ENCODE peak calls at places on chromosomes 2 and 18, in seven cellular contexts. A, H, I, E, G, P and Q are unnamed samples.

GRCh38 chr18:46916551-46917107 is 678 bp downstream of the PIAS2 start:
- DNase-seq in A (peak), H (no peak), I (no peak), E (peak), G (peak), P (no peak), Q (peak)

GRCh38 chr2:20480913-20481312 is 34.0 kb downstream of the RHOB start:
- DNase-seq in A (no peak), H (no peak), I (no peak), E (no peak), G (no peak), P (no peak), Q (no peak)

GRCh38 chr2:45826889-45827635 is 175.6 kb downstream of the PRKCE start:
- DNase-seq in A (no peak), H (peak), I (peak), E (peak), G (peak), P (no peak), Q (no peak)

GRCh38 chr2:170425291-170425751 is 247.4 kb downstream of the MYO3B start:
- DNase-seq in A (no peak), H (no peak), I (no peak), E (peak), G (no peak), P (no peak), Q (no peak)

GRCh38 chr2:29703336-29703735 is 218.1 kb downstream of the ALK start:
- DNase-seq in A (no peak), H (no peak), I (no peak), E (no peak), G (no peak), P (no peak), Q (no peak)

GRCh38 chr2:63613391-63613901 is 24.7 kb downstream of the MDH1 start:
- DNase-seq in A (no peak), H (no peak), I (no peak), E (peak), G (no peak), P (no peak), Q (no peak)

GRCh38 chr2:181218271-181218935 is 238.0 kb downstream of the UBE2E3 start:
- DNase-seq in A (no peak), H (no peak), I (no peak), E (no peak), G (no peak), P (no peak), Q (no peak)

GRCh38 chr2:31411771-31412170 is 2.8 kb downstream of the XDH start:
- DNase-seq in A (no peak), H (no peak), I (no peak), E (no peak), G (no peak), P (no peak), Q (no peak)

GRCh38 chr2:39356922-39357639 is 80.0 kb downstream of the MAP4K3 start:
- DNase-seq in A (no peak), H (no peak), I (no peak), E (no peak), G (no peak), P (no peak), Q (no peak)

GRCh38 chr18:80253871-80254492 is 6.7 kb upstream of the PARD6G start:
- DNase-seq in A (peak), H (no peak), I (peak), E (no peak), G (no peak), P (no peak), Q (no peak)

GRCh38 chr2:43676322-43677050 is at the start of gene C1GALT1C1L:
- DNase-seq in A (no peak), H (peak), I (peak), E (peak), G (peak), P (no peak), Q (no peak)

GRCh38 chr2:137944714-137945113 is 19.6 kb upstream of the HNMT start:
- DNase-seq in A (no peak), H (no peak), I (no peak), E (no peak), G (no peak), P (no peak), Q (no peak)

GRCh38 chr2:171086352-171087290 is 74.1 kb downstream of the TLK1 start:
- DNase-seq in A (peak), H (no peak), I (no peak), E (peak), G (peak), P (peak), Q (peak)

GRCh38 chr18:45920367-45920766 is 46.8 kb downstream of the EPG5 start:
- DNase-seq in A (no peak), H (peak), I (peak), E (peak), G (peak), P (no peak), Q (no peak)

GRCh38 chr18:7954229-7954628 is 387.1 kb downstream of the PTPRM start:
- DNase-seq in A (no peak), H (no peak), I (no peak), E (peak), G (peak), P (no peak), Q (no peak)

GRCh38 chr2:234955971-234956509 is 4.2 kb downstream of the SH3BP4 start:
- DNase-seq in A (no peak), H (no peak), I (no peak), E (no peak), G (no peak), P (no peak), Q (no peak)

GRCh38 chr2:234952270-234953115 is 676 bp downstream of the SH3BP4 start:
- DNase-seq in A (no peak), H (no peak), I (no peak), E (no peak), G (no peak), P (no peak), Q (no peak)

GRCh38 chr2:234953116-234954031 is 1.6 kb downstream of the SH3BP4 start:
- DNase-seq in A (no peak), H (no peak), I (no peak), E (peak), G (no peak), P (no peak), Q (no peak)

GRCh38 chr2:234955091-234955511 is 3.3 kb downstream of the SH3BP4 start:
- DNase-seq in A (no peak), H (no peak), I (no peak), E (no peak), G (no peak), P (no peak), Q (no peak)

GRCh38 chr2:234954551-234954992 is 2.8 kb downstream of the SH3BP4 start:
- DNase-seq in A (no peak), H (no peak), I (no peak), E (peak), G (no peak), P (no peak), Q (no peak)
- H3K4me3 ChIP-seq in A (no peak), H (no peak), I (no peak), E (peak), G (peak), P (peak), Q (no peak)

GRCh38 chr18:55475467-55475866 is 112.5 kb downstream of the TCF4 start:
- DNase-seq in A (no peak), H (no peak), I (no peak), E (no peak), G (no peak), P (no peak), Q (no peak)

GRCh38 chr18:55475916-55476315 is 112.1 kb downstream of the TCF4 start:
- DNase-seq in A (no peak), H (no peak), I (no peak), E (no peak), G (no peak), P (no peak), Q (no peak)

GRCh38 chr18:55479656-55480420 is 108.2 kb downstream of the TCF4 start:
- DNase-seq in A (no peak), H (no peak), I (no peak), E (no peak), G (no peak), P (no peak), Q (no peak)

GRCh38 chr18:55477537-55478300 is 110.3 kb downstream of the TCF4 start:
- DNase-seq in A (peak), H (no peak), I (no peak), E (peak), G (no peak), P (no peak), Q (peak)

DNA sequence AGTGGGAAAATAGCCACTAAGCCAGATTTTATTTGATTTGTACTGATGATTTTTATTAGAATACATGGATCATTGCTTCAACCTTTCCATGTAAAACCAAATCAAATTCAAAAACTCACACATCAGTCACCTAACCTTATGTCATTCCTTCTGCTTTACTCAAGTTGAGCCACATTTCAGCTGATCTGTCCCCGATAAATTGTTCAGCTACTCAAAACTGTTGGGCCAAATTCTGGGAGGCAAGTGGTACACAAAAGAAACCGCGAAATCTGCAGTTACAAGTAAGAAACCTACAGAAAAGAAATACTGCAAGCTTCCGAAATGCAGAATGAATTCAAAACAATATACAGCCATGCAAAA is 109.7 kb downstream of the TCF4 start:
- DNase-seq in A (no peak), H (no peak), I (no peak), E (peak), G (no peak), P (no peak), Q (no peak)
- H3K4me3 ChIP-seq in A (peak), H (no peak), I (no peak), E (no peak), G (no peak), P (peak), Q (no peak)

DNA sequence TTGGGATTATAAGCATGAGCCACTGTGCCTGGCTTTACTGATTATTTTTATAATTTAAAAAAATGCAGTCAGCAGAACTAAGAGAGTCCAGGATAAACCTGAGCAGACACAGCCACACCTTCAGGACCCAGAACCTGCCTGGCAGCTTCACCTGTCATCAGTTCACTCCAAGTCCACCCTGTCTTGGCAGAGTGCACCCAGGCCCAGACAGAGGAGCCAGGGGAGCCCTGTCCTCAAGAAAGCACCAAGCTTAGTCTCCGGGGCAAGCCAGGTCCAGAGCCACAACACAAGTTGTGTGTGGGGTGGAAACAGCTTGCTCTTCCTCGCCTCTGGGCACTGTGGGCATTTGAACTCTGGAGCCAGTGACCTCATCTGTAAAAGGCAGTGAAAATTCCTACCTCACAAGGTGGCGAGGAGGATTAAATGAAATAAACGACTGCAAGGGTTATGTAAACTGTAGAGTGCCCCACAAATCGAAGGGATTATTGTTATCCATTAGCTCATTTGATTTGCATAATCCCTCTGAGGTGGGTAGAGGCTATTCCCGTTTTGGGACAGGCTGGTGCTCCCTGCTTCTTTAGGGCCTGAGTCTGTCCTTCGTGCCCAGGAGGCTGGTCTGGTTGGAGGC is 24.7 kb downstream of the MYCN start:
- DNase-seq in A (no peak), H (no peak), I (no peak), E (no peak), G (no peak), P (no peak), Q (no peak)
- H3K4me3 ChIP-seq in A (no peak), H (no peak), I (no peak), E (no peak), G (no peak), P (no peak), Q (no peak)

DNA sequence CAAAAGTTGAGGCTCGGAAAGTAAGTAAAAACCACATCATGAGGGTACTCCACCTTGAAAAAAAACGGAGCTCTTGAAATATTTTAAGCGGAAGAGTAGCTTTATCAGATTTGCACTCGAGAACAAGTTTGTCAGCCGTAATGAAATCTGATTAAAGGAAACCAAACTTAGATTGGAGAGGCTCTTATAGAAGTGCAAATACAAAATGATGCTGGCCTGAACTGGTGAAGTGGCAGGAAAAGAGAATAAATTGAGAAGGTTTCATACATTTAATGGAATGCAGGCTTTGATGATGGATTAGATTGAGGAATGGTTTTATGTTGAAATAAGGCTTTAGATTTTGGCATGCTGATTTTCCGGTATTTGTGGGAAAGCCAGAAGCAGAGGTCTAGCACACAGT is 484.2 kb downstream of the PID1 start:
- DNase-seq in A (no peak), H (no peak), I (no peak), E (no peak), G (no peak), P (no peak), Q (no peak)
- H3K4me3 ChIP-seq in A (no peak), H (no peak), I (no peak), E (no peak), G (no peak), P (no peak), Q (no peak)

GRCh38 chr2:236240228-236240990 is 23.8 kb downstream of the ASB18 start:
- DNase-seq in A (no peak), H (no peak), I (no peak), E (no peak), G (peak), P (no peak), Q (no peak)

GRCh38 chr2:236237468-236238190 is 26.6 kb downstream of the ASB18 start:
- DNase-seq in A (no peak), H (no peak), I (no peak), E (no peak), G (no peak), P (no peak), Q (no peak)

GRCh38 chr2:236238756-236239155 is 25.4 kb downstream of the ASB18 start:
- DNase-seq in A (no peak), H (no peak), I (no peak), E (no peak), G (no peak), P (no peak), Q (no peak)

GRCh38 chr2:236239276-236240065 is 24.7 kb downstream of the ASB18 start:
- DNase-seq in A (no peak), H (no peak), I (no peak), E (no peak), G (no peak), P (no peak), Q (no peak)

DNA sequence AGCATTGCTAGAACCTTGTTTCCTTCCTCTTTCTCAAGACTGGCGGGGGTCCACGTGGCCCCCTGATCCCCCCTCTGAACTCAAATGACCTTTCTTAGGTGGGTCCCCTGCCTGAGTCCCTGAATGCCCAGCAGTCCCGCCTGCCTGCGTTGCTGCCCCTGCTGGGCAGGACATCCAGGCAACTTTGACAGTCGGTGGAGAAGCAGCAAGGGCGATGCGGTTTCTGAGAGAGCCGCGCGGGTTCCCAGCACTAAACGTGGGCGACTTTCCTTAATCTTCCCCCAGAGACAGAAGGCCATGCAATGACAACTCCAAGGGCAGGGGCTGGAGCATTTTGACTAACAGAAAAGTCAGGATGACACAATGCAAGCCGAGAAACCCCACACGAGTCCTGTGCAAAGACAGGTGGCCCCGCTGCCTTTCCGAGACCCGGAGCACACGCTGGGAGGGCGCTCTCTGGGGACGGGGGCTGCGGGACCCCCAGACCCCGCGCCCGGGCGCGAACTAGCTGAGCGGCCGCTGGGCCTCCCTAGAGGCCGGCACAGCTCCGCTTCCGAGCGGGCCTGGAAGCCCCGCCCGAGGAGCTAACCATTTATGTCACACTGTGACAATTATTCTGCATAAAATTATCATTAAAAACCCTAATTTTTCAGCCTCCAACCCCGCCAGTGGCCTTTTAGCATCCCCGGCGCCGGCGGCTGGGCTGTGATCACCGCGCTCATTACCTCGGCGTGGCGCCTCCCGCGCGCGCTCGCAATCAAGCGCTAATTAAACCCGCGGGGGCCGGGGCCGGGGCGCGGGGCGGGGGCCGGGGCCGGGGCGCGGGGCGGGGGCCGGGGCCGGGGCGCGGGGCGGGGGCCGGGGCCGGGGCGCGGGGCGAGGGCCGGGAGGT is 27.4 kb downstream of the ASB18 start:
- DNase-seq in A (no peak), H (no peak), I (no peak), E (no peak), G (no peak), P (no peak), Q (no peak)
- H3K4me3 ChIP-seq in A (no peak), H (no peak), I (no peak), E (peak), G (peak), P (no peak), Q (no peak)